ENCODE peak calls at places on chromosomes 6 and 20, in four cellular contexts. O, E, T and L are unnamed samples.

GRCh38 chr20:19433371-19434316 is 221.2 kb downstream of the SLC24A3 start:
- DNase-seq in T (no peak), E (no peak), O (no peak), L (no peak)

GRCh38 chr6:134035823-134036296 is 16.6 kb downstream of the SLC2A12 start:
- DNase-seq in E (no peak), T (peak), O (no peak), L (peak)

GRCh38 chr6:82251942-82252341 is 4.4 kb upstream of the IBTK start:
- DNase-seq in O (no peak), E (no peak), T (peak), L (no peak)

GRCh38 chr6:17656092-17656491 is 50.6 kb downstream of the NUP153 start:
- DNase-seq in T (no peak), E (no peak), O (no peak), L (no peak)

GRCh38 chr20:16434087-16434664 is 139.1 kb downstream of the KIF16B start:
- DNase-seq in T (peak), E (peak), O (peak), L (peak)

GRCh38 chr6:113018351-113019151 is 671.4 kb downstream of the RFPL4B start:
- DNase-seq in E (peak), O (no peak), T (no peak), L (no peak)

GRCh38 chr6:41036188-41036587 is 2.8 kb downstream of the UNC5CL start:
- DNase-seq in O (no peak), T (peak), E (no peak), L (no peak)

GRCh38 chr20:50130995-50131394 is 18.0 kb upstream of the UBE2V1 start:
- DNase-seq in O (no peak), T (no peak), E (no peak), L (no peak)

GRCh38 chr6:21873562-21873961 is 280.0 kb downstream of the SOX4 start:
- DNase-seq in O (peak), E (peak), T (no peak), L (no peak)

GRCh38 chr20:57391439-57392129 is 388 bp downstream of the RBM38 start:
- DNase-seq in E (no peak), T (no peak), O (peak), L (peak)

GRCh38 chr6:145544031-145544430 is 191.3 kb downstream of the EPM2A start:
- DNase-seq in O (no peak), E (no peak), T (peak), L (no peak)

GRCh38 chr20:24668384-24668702 is 198.9 kb downstream of the SYNDIG1 start:
- DNase-seq in O (no peak), E (no peak), T (no peak), L (no peak)

GRCh38 chr20:63077705-63078104 is 70.9 kb upstream of the BHLHE23 start:
- DNase-seq in E (no peak), O (no peak), T (no peak), L (no peak)

GRCh38 chr6:138944412-138944811 is 43.6 kb downstream of the REPS1 start:
- DNase-seq in O (no peak), T (peak), E (no peak), L (no peak)

GRCh38 chr6:115545410-115545986 is 515.2 kb downstream of the FRK start:
- DNase-seq in E (no peak), O (no peak), T (peak), L (no peak)

GRCh38 chr6:106631356-106631755 is 2.0 kb downstream of the QRSL1 start:
- DNase-seq in O (no peak), T (no peak), E (no peak), L (no peak)

GRCh38 chr20:7841291-7841966 is 98.8 kb downstream of the HAO1 start:
- DNase-seq in O (no peak), E (peak), T (peak), L (no peak)

GRCh38 chr6:13013681-13014550 is 297.3 kb downstream of the PHACTR1 start:
- DNase-seq in T (no peak), O (no peak), E (no peak), L (no peak)

GRCh38 chr6:43963203-43963602 is 164.0 kb downstream of the MRPL14 start:
- DNase-seq in O (no peak), E (no peak), T (no peak), L (no peak)

GRCh38 chr20:62368629-62369507 is 1.8 kb upstream of the LAMA5 start:
- DNase-seq in T (no peak), O (no peak), E (no peak), L (peak)

GRCh38 chr6:169989594-169989993 is 238.2 kb downstream of the ERMARD start:
- DNase-seq in T (no peak), O (no peak), E (no peak), L (no peak)

GRCh38 chr20:9602834-9603173 is 88.4 kb downstream of the LAMP5 start:
- DNase-seq in O (no peak), E (no peak), T (no peak), L (no peak)

GRCh38 chr6:106084106-106084963 is 1.8 kb upstream of the PRDM1 start:
- DNase-seq in E (peak), O (no peak), T (peak), L (no peak)

GRCh38 chr6:81727876-81728517 is 24.5 kb downstream of the TENT5A start:
- DNase-seq in E (no peak), T (no peak), O (no peak), L (peak)

GRCh38 chr6:111872521-111873177 is 603 bp downstream of the FYN start:
- DNase-seq in O (peak), E (peak), T (no peak), L (no peak)

GRCh38 chr20:11015440-11015839 is 341.6 kb upstream of the JAG1 start:
- DNase-seq in O (no peak), T (no peak), E (no peak), L (no peak)

GRCh38 chr6:84773431-84774173 is 9.2 kb upstream of the TBX18 start:
- DNase-seq in E (peak), O (no peak), T (peak), L (no peak)

GRCh38 chr6:107870379-107870778 is 46.3 kb upstream of the SCML4 start:
- DNase-seq in E (no peak), O (no peak), T (no peak), L (no peak)

GRCh38 chr6:158849899-158850806 is 31.0 kb upstream of the EZR start:
- DNase-seq in E (no peak), T (peak), O (no peak), L (peak)

GRCh38 chr20:38337561-38338140 is 8.6 kb upstream of the LBP start:
- DNase-seq in O (peak), E (no peak), T (peak), L (no peak)

GRCh38 chr6:145112711-145113148 is 622.6 kb downstream of the EPM2A start:
- DNase-seq in O (no peak), E (no peak), T (no peak), L (no peak)

GRCh38 chr20:10077081-10077471 is 42.3 kb downstream of the ANKEF1 start:
- DNase-seq in E (no peak), T (no peak), O (no peak), L (no peak)

GRCh38 chr6:79544939-79545450 is 7.8 kb upstream of the LCA5 start:
- DNase-seq in O (peak), T (peak), E (peak), L (peak)

GRCh38 chr6:137490961-137491360 is 3.2 kb downstream of the OLIG3 start:
- DNase-seq in E (no peak), T (no peak), O (no peak), L (no peak)

GRCh38 chr6:110101885-110102284 is 77.6 kb downstream of the WASF1 start:
- DNase-seq in T (no peak), O (no peak), E (no peak), L (no peak)

GRCh38 chr20:38987777-38988176 is 25.6 kb downstream of the DHX35 start:
- DNase-seq in E (no peak), T (no peak), O (no peak), L (no peak)

GRCh38 chr6:109187399-109188114 is 92.2 kb downstream of the CEP57L1 start:
- DNase-seq in O (peak), T (peak), E (peak), L (peak)

GRCh38 chr6:169319561-169319960 is 65.9 kb upstream of the THBS2 start:
- DNase-seq in O (peak), E (no peak), T (no peak), L (no peak)

GRCh38 chr6:32432050-32432450 is 7.6 kb upstream of the HLA-DRA start:
- DNase-seq in O (no peak), E (no peak), T (peak), L (no peak)

GRCh38 chr6:161674930-161675523 is 401.2 kb upstream of the AGPAT4 start:
- DNase-seq in O (no peak), E (no peak), T (no peak), L (no peak)
- TF ChIP-seq EP300 in O (no peak), E (no peak), T (no peak), L (no peak)

GRCh38 chr20:2114990-2115681 is 13.5 kb downstream of the STK35 start:
- DNase-seq in T (no peak), O (peak), E (no peak), L (no peak)

GRCh38 chr20:2112910-2113309 is 11.3 kb downstream of the STK35 start:
- DNase-seq in O (no peak), T (no peak), E (no peak), L (no peak)

GRCh38 chr20:2114106-2114505 is 12.5 kb downstream of the STK35 start:
- DNase-seq in E (no peak), T (no peak), O (no peak), L (no peak)

GRCh38 chr20:2116170-2116940 is 14.7 kb downstream of the STK35 start:
- DNase-seq in E (no peak), O (no peak), T (no peak), L (no peak)

DNA sequence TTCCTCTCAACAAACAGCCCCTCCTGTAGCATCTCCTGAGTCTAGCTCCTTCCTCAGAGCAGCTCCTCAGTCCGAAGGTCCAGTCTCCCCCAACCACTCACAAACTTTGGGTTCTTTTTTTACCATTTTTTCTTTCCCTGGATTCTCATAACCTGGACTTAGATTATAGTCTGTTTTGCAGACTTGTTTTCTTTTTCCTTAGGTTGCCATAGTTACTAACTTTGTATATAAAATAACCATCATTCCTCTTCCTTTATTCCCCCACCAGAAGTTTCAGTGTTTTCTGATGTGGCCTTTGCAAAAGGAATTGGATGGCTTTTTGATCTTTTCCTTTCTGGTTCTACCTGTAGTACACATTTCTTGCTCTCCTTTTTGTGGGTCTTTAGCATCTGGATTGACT is 12.9 kb downstream of the STK35 start:
- DNase-seq in E (no peak), T (no peak), O (no peak), L (no peak)
- TF ChIP-seq EP300 in E (no peak), T (no peak), O (no peak), L (no peak)

GRCh38 chr6:15248451-15249370 is 2.8 kb downstream of the JARID2 start:
- DNase-seq in T (peak), E (peak), O (peak), L (peak)
- TF ChIP-seq EP300 in T (no peak), E (peak), O (no peak), L (no peak)

DNA sequence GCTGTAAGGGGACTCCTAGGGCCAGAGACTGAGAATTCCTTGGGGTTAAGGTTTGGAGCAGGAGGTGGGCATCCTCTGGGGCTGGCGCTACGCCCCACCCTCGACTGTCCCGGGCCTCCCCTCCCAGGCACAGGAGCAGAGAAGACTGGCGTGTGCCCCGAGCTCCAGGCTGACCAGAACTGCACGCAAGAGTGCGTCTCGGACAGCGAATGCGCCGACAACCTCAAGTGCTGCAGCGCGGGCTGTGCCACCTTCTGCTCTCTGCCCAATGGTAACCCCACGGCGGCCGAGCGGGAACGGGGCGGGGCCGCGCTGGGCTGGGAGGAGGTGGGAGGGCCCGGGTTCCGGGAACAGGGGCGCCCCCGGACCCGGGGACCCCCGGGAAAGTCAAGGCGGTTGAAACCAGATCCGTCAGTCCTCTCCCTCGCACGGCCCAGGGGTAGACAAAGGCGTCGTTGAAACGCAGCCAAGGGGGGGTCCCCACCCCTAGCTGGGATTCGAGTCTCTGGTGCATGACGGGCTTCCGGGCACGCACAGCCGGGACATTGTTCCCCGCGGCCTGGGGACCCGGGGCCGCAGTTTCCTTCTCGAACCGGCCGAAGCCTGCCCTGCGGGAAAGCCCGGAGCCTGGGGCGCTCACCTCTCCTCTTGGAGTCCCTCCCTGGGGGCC is 844 bp downstream of the WFDC2 start:
- DNase-seq in T (no peak), E (no peak), O (no peak), L (peak)
- TF ChIP-seq EP300 in T (no peak), E (peak), O (no peak), L (no peak)

GRCh38 chr6:25375125-25375524 is 96.0 kb downstream of the CARMIL1 start:
- DNase-seq in T (no peak), O (no peak), E (no peak), L (no peak)
- TF ChIP-seq EP300 in T (no peak), O (no peak), E (no peak), L (no peak)

GRCh38 chr6:143675327-143675900 is 2.4 kb upstream of the PHACTR2 start:
- DNase-seq in T (no peak), E (no peak), O (no peak), L (no peak)

GRCh38 chr6:143673638-143674037 is 4.1 kb upstream of the PHACTR2 start:
- DNase-seq in E (no peak), T (peak), O (no peak), L (peak)

GRCh38 chr6:143676437-143677045 is 1.2 kb upstream of the PHACTR2 start:
- DNase-seq in O (no peak), E (no peak), T (no peak), L (no peak)

GRCh38 chr6:143675946-143676345 is 1.8 kb upstream of the PHACTR2 start:
- DNase-seq in E (no peak), O (no peak), T (no peak), L (no peak)

DNA sequence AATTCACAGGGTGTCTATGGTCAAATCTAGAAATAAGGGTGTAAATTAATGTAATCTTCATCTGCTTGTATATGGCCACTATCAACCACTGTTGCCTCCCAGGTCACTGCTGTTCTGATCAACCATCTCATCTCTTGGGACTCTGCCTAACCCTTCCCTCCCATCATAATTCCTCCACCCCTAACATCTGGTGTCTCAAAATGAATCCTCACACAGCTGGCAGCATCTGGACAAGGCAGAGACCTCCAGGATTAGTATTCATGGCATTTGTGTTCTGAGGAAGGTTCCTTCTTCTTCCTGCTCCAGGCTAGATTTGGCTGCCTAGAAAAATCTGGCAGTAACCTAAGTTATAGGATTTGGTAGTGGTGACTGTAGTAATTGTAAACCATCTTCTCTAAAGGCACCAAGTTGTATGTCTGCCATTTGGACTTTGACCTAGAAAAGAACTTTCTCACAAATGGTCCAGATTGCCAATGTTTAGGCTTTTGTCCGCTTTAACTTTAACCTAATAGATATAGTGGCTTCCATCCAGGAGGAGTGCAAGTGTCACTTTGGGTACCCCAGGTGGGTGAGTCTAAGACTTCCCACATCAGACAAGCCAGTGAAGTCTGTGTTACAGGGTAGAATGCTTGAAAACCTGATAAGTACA is 3.2 kb upstream of the PHACTR2 start:
- DNase-seq in T (no peak), O (no peak), E (no peak), L (no peak)
- TF ChIP-seq EP300 in T (no peak), O (no peak), E (no peak), L (no peak)

DNA sequence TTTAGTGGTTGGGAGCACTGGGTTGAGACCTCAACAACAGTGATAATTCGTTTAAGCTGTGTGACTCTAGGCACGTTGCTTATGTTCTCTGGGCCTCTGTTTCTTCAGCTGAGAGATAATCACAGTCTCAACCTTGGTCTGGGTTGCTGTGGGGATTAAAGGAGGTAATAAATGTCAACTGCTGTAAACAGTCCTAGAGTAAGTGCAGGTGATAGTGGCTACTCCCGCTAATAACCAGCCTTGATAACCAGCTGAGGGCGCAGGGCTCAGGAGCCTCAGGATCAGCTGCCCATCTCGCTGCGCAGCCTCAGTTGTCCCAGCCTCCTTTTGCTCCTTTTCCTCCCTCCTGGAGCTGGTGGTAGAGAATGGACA is 58.0 kb downstream of the JARID2 start:
- DNase-seq in T (no peak), O (no peak), E (no peak), L (no peak)
- TF ChIP-seq EP300 in T (no peak), O (no peak), E (no peak), L (no peak)

GRCh38 chr6:18792832-18793231 is 405.7 kb downstream of the RNF144B start:
- DNase-seq in E (no peak), O (no peak), T (no peak), L (no peak)
- TF ChIP-seq EP300 in E (no peak), O (no peak), T (no peak), L (no peak)

GRCh38 chr6:146980900-146981329 is 223.3 kb upstream of the STXBP5 start:
- DNase-seq in O (no peak), T (no peak), E (no peak), L (no peak)

GRCh38 chr6:146985966-146986365 is 218.3 kb upstream of the STXBP5 start:
- DNase-seq in T (no peak), E (no peak), O (no peak), L (no peak)

GRCh38 chr6:146985111-146985510 is 219.1 kb upstream of the STXBP5 start:
- DNase-seq in E (no peak), T (peak), O (no peak), L (no peak)

GRCh38 chr6:146981981-146982380 is 222.2 kb upstream of the STXBP5 start:
- DNase-seq in E (no peak), T (no peak), O (no peak), L (no peak)

GRCh38 chr6:146984251-146984924 is 219.8 kb upstream of the STXBP5 start:
- DNase-seq in T (no peak), O (no peak), E (no peak), L (no peak)
- TF ChIP-seq EP300 in T (no peak), O (no peak), E (no peak), L (no peak)

DNA sequence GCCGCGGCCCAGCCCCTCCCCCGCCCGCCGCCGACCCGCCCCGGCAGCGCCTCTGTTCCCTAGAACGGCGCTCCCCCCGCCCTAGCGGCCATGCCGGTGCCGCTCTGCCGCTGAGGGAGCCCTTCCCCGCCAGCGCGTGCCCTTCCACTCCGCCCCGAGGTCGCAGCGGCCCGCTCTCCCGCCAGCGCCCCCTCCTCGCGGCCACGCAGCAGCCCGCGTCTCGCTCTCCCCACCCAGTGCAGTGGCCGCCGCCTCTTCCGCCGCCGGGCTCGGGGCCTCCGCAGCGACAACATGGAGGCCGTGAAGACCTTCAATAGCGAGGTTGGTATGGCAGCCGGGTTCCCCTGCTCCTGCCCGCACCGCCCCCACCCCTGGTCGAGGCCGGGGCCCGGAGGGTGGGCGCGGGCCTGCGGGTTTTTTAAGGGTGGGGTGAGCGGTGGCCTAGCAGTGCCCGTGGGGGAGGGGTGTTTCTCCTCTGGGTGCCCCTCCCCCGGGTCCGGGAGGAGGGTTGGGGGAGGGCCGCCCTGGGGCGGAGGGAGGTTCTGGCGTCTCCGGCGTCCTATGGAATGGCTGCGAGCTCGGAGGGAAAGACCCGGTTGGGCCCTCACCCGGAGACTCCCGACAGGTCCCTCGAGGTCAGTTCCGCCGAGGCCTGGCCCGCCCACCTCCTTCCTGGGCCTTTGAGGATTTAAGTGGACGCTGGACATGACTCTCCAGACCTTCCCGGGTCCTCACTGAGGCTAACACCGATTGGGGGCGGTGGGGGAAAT is 579 bp downstream of the SCAF8 start:
- DNase-seq in T (peak), O (peak), E (peak), L (peak)
- TF ChIP-seq EP300 in T (no peak), O (no peak), E (peak), L (no peak)